ENCODE peak calls at places on chromosomes 13 and 19, in six cellular contexts. One of them, this sample, is unnamed.

GRCh38 chr19:2015611-2015950 is at the start of gene BTBD2:
- DNase-seq in activated CD4-positive, alpha-beta memory T cell treated with anti-CD3 and anti-CD28 coated beads, Interleukin-2, amount 10 ng/mL, durations not matched to agents 7 days and 5 days: peak; percentile 61
- DNase-seq in caudate nucleus: peak; percentile 49
- DNase-seq in osteoblast: no peak
- DNase-seq in NCI-H446: no peak
- DNase-seq in T-helper 2 cell: no peak
- DNase-seq in this sample: no peak

GRCh38 chr13:80235131-80235530 is 105.8 kb downstream of the SPRY2 start:
- DNase-seq in caudate nucleus: no peak
- DNase-seq in T-helper 2 cell: no peak
- DNase-seq in activated CD4-positive, alpha-beta memory T cell treated with anti-CD3 and anti-CD28 coated beads, Interleukin-2, amount 10 ng/mL, durations not matched to agents 7 days and 5 days: no peak
- DNase-seq in osteoblast: no peak
- DNase-seq in NCI-H446: no peak
- DNase-seq in this sample: no peak

GRCh38 chr19:36152061-36152885 is at the start of gene COX7A1:
- DNase-seq in NCI-H446: no peak
- DNase-seq in activated CD4-positive, alpha-beta memory T cell treated with anti-CD3 and anti-CD28 coated beads, Interleukin-2, amount 10 ng/mL, durations not matched to agents 7 days and 5 days: no peak
- DNase-seq in caudate nucleus: no peak
- DNase-seq in osteoblast: peak; percentile 92
- DNase-seq in T-helper 2 cell: no peak
- DNase-seq in this sample: no peak

GRCh38 chr19:35288331-35288730 is 3.6 kb upstream of the MAG start:
- DNase-seq in NCI-H446: no peak
- DNase-seq in T-helper 2 cell: no peak
- DNase-seq in caudate nucleus: no peak
- DNase-seq in osteoblast: peak; percentile 81
- DNase-seq in activated CD4-positive, alpha-beta memory T cell treated with anti-CD3 and anti-CD28 coated beads, Interleukin-2, amount 10 ng/mL, durations not matched to agents 7 days and 5 days: no peak
- DNase-seq in this sample: no peak

GRCh38 chr13:51849145-51850101 is 4.4 kb upstream of the TMEM272 start:
- DNase-seq in activated CD4-positive, alpha-beta memory T cell treated with anti-CD3 and anti-CD28 coated beads, Interleukin-2, amount 10 ng/mL, durations not matched to agents 7 days and 5 days: peak; percentile 48
- DNase-seq in NCI-H446: no peak
- DNase-seq in caudate nucleus: no peak
- DNase-seq in T-helper 2 cell: no peak
- DNase-seq in osteoblast: peak; percentile 77
- DNase-seq in this sample: peak; percentile 56

GRCh38 chr19:35966771-35967170 is 28.2 kb upstream of the SDHAF1 start:
- DNase-seq in activated CD4-positive, alpha-beta memory T cell treated with anti-CD3 and anti-CD28 coated beads, Interleukin-2, amount 10 ng/mL, durations not matched to agents 7 days and 5 days: no peak
- DNase-seq in NCI-H446: no peak
- DNase-seq in caudate nucleus: no peak
- DNase-seq in osteoblast: no peak
- DNase-seq in T-helper 2 cell: no peak
- DNase-seq in this sample: no peak

GRCh38 chr19:18659281-18660050 is 22.6 kb downstream of the KLHL26 start:
- DNase-seq in T-helper 2 cell: no peak
- DNase-seq in activated CD4-positive, alpha-beta memory T cell treated with anti-CD3 and anti-CD28 coated beads, Interleukin-2, amount 10 ng/mL, durations not matched to agents 7 days and 5 days: no peak
- DNase-seq in NCI-H446: no peak
- DNase-seq in caudate nucleus: no peak
- DNase-seq in osteoblast: peak; percentile 94
- DNase-seq in this sample: no peak

GRCh38 chr19:51364200-51365106 is 1.7 kb downstream of the ETFB start:
- DNase-seq in osteoblast: no peak
- DNase-seq in activated CD4-positive, alpha-beta memory T cell treated with anti-CD3 and anti-CD28 coated beads, Interleukin-2, amount 10 ng/mL, durations not matched to agents 7 days and 5 days: no peak
- DNase-seq in NCI-H446: no peak
- DNase-seq in T-helper 2 cell: no peak
- DNase-seq in caudate nucleus: peak; percentile 51
- DNase-seq in this sample: no peak

GRCh38 chr19:19944583-19944880 is 43.8 kb downstream of the ZNF93 start:
- DNase-seq in T-helper 2 cell: no peak
- DNase-seq in caudate nucleus: no peak
- DNase-seq in activated CD4-positive, alpha-beta memory T cell treated with anti-CD3 and anti-CD28 coated beads, Interleukin-2, amount 10 ng/mL, durations not matched to agents 7 days and 5 days: no peak
- DNase-seq in NCI-H446: no peak
- DNase-seq in osteoblast: no peak
- DNase-seq in this sample: no peak

GRCh38 chr19:2055871-2056809 is 5.1 kb upstream of the MKNK2 start:
- DNase-seq in NCI-H446: no peak
- DNase-seq in caudate nucleus: no peak
- DNase-seq in osteoblast: peak; percentile 93
- DNase-seq in T-helper 2 cell: no peak
- DNase-seq in activated CD4-positive, alpha-beta memory T cell treated with anti-CD3 and anti-CD28 coated beads, Interleukin-2, amount 10 ng/mL, durations not matched to agents 7 days and 5 days: peak; percentile 59
- DNase-seq in this sample: no peak

GRCh38 chr19:50231821-50232220 is 28.4 kb downstream of the MYH14 start:
- DNase-seq in activated CD4-positive, alpha-beta memory T cell treated with anti-CD3 and anti-CD28 coated beads, Interleukin-2, amount 10 ng/mL, durations not matched to agents 7 days and 5 days: no peak
- DNase-seq in T-helper 2 cell: no peak
- DNase-seq in osteoblast: peak; percentile 44
- DNase-seq in caudate nucleus: no peak
- DNase-seq in NCI-H446: no peak
- DNase-seq in this sample: no peak

GRCh38 chr13:29907670-29908069 is 57.3 kb upstream of the UBL3 start:
- DNase-seq in activated CD4-positive, alpha-beta memory T cell treated with anti-CD3 and anti-CD28 coated beads, Interleukin-2, amount 10 ng/mL, durations not matched to agents 7 days and 5 days: no peak
- DNase-seq in caudate nucleus: no peak
- DNase-seq in osteoblast: no peak
- DNase-seq in NCI-H446: no peak
- DNase-seq in T-helper 2 cell: no peak
- DNase-seq in this sample: no peak

GRCh38 chr19:41696402-41697197 is 8.5 kb upstream of the CEACAM7 start:
- DNase-seq in osteoblast: no peak
- DNase-seq in T-helper 2 cell: no peak
- DNase-seq in caudate nucleus: no peak
- DNase-seq in activated CD4-positive, alpha-beta memory T cell treated with anti-CD3 and anti-CD28 coated beads, Interleukin-2, amount 10 ng/mL, durations not matched to agents 7 days and 5 days: no peak
- DNase-seq in NCI-H446: no peak
- DNase-seq in this sample: no peak

GRCh38 chr13:107642841-107643240 is 572.5 kb downstream of the LIG4 start:
- DNase-seq in activated CD4-positive, alpha-beta memory T cell treated with anti-CD3 and anti-CD28 coated beads, Interleukin-2, amount 10 ng/mL, durations not matched to agents 7 days and 5 days: no peak
- DNase-seq in caudate nucleus: no peak
- DNase-seq in NCI-H446: peak; percentile 35
- DNase-seq in T-helper 2 cell: no peak
- DNase-seq in osteoblast: no peak
- DNase-seq in this sample: no peak

This sample was measured in vagina.